ENCODE peak calls at places on chromosome 22, in ten cellular contexts. H is Caki2, Y is germinal center, X is mucosa of gallbladder, A is AG08396, B is HFF-Myc, G is renal cortical epithelial cell, U is Right ventricle myocardium inferior, L is LoVo, J is astrocyte of the spinal cord. W is an unnamed sample.

GRCh38 chr22:50102946-50103345 is 13.1 kb downstream of the MOV10L1 start:
- DNase-seq in H (no peak), Y (peak), X (no peak), A (no peak), B (no peak), G (no peak), U (no peak), L (no peak), J (no peak), W (no peak)

GRCh38 chr22:45150139-45150538 is 13.6 kb upstream of the NUP50 start:
- DNase-seq in H (no peak), Y (no peak), X (no peak), A (no peak), B (no peak), G (no peak), U (no peak), L (no peak), J (no peak), W (no peak)

GRCh38 chr22:46444390-46444854 is 93.0 kb downstream of the CELSR1 start:
- DNase-seq in H (peak), Y (no peak), X (no peak), A (no peak), B (no peak), G (no peak), U (no peak), L (no peak), J (no peak), W (no peak)

GRCh38 chr22:47154621-47155081 is 392.2 kb downstream of the TBC1D22A start:
- DNase-seq in H (no peak), Y (no peak), X (peak), A (peak), B (no peak), G (no peak), U (peak), L (no peak), J (peak), W (no peak)

GRCh38 chr22:24833881-24834495 is 28.0 kb downstream of the SGSM1 start:
- DNase-seq in H (no peak), Y (no peak), X (no peak), A (no peak), B (no peak), G (no peak), U (no peak), L (no peak), J (no peak), W (no peak)

GRCh38 chr22:38468761-38469305 is 937 bp downstream of the KDELR3 start:
- DNase-seq in H (no peak), Y (no peak), X (no peak), A (no peak), B (no peak), G (no peak), U (peak), L (no peak), J (no peak), W (peak)

GRCh38 chr22:22855617-22856308 is 31.9 kb upstream of the IGLL5 start:
- DNase-seq in H (no peak), Y (peak), X (no peak), A (no peak), B (no peak), G (no peak), U (no peak), L (no peak), J (no peak), W (no peak)

GRCh38 chr22:23391022-23391421 is 189.1 kb downstream of the IGLL1 start:
- DNase-seq in H (no peak), Y (no peak), X (no peak), A (no peak), B (no peak), G (no peak), U (no peak), L (no peak), J (no peak), W (no peak)

GRCh38 chr22:48941903-48942625 is 885.6 kb downstream of the BRD1 start:
- DNase-seq in H (no peak), Y (no peak), X (no peak), A (no peak), B (no peak), G (no peak), U (no peak), L (no peak), J (no peak), W (peak)

GRCh38 chr22:43829904-43830851 is 18.1 kb upstream of the EFCAB6 start:
- DNase-seq in H (no peak), Y (no peak), X (no peak), A (peak), B (no peak), G (peak), U (peak), L (no peak), J (peak), W (peak)

GRCh38 chr22:46907578-46908215 is 145.2 kb downstream of the TBC1D22A start:
- DNase-seq in H (no peak), Y (no peak), X (no peak), A (no peak), B (no peak), G (no peak), U (no peak), L (no peak), J (no peak), W (peak)

GRCh38 chr22:42114721-42115120 is 15.9 kb downstream of the CYP2D6 start:
- DNase-seq in H (no peak), Y (no peak), X (no peak), A (peak), B (no peak), G (no peak), U (no peak), L (no peak), J (no peak), W (no peak)

GRCh38 chr22:37050913-37051628 is 471 bp upstream of the KCTD17 start:
- DNase-seq in H (no peak), Y (no peak), X (no peak), A (no peak), B (no peak), G (no peak), U (peak), L (no peak), J (no peak), W (no peak)

GRCh38 chr22:38505595-38506117 is 455 bp downstream of the DDX17 start:
- DNase-seq in H (peak), Y (peak), X (peak), A (peak), B (no peak), G (no peak), U (peak), L (peak), J (peak), W (peak)

GRCh38 chr22:26779108-26779507 is 121.7 kb downstream of the MIAT start:
- DNase-seq in H (no peak), Y (no peak), X (no peak), A (no peak), B (no peak), G (no peak), U (no peak), L (no peak), J (no peak), W (no peak)

GRCh38 chr22:39646614-39647210 is 76.2 kb downstream of the CACNA1I start:
- DNase-seq in H (no peak), Y (no peak), X (no peak), A (no peak), B (no peak), G (no peak), U (peak), L (no peak), J (no peak), W (no peak)

GRCh38 chr22:46090051-46090591 is 60.2 kb upstream of the PPARA start:
- DNase-seq in H (no peak), Y (no peak), X (no peak), A (no peak), B (no peak), G (no peak), U (peak), L (no peak), J (no peak), W (peak)

GRCh38 chr22:36160499-36160942 is at the start of gene APOL3:
- DNase-seq in H (no peak), Y (peak), X (peak), A (peak), B (no peak), G (no peak), U (peak), L (peak), J (peak), W (peak)

GRCh38 chr22:25774575-25775026 is 32.6 kb downstream of the MYO18B start:
- DNase-seq in H (no peak), Y (peak), X (no peak), A (no peak), B (no peak), G (no peak), U (no peak), L (no peak), J (no peak), W (no peak)

GRCh38 chr22:39221999-39222686 is 22.6 kb downstream of the PDGFB start:
- DNase-seq in H (no peak), Y (no peak), X (no peak), A (no peak), B (no peak), G (no peak), U (peak), L (no peak), J (no peak), W (peak)

GRCh38 chr22:22941831-22942510 is 54.4 kb downstream of the IGLL5 start:
- DNase-seq in H (no peak), Y (no peak), X (no peak), A (no peak), B (no peak), G (no peak), U (no peak), L (no peak), J (no peak), W (peak)

GRCh38 chr22:24984122-24984521 is 31.6 kb downstream of the KIAA1671 start:
- DNase-seq in H (no peak), Y (no peak), X (no peak), A (no peak), B (no peak), G (no peak), U (no peak), L (no peak), J (no peak), W (no peak)

GRCh38 chr22:39374801-39375200 is 24.8 kb upstream of the TAB1 start:
- DNase-seq in H (no peak), Y (no peak), X (no peak), A (no peak), B (no peak), G (no peak), U (no peak), L (no peak), J (no peak), W (no peak)

GRCh38 chr22:27075028-27075678 is 417.8 kb downstream of the MIAT start:
- DNase-seq in H (no peak), Y (no peak), X (no peak), A (no peak), B (no peak), G (no peak), U (no peak), L (no peak), J (no peak), W (no peak)

GRCh38 chr22:44723801-44724200 is 21.8 kb downstream of the PRR5 start:
- DNase-seq in H (peak), Y (peak), X (no peak), A (peak), B (peak), G (no peak), U (no peak), L (no peak), J (no peak), W (no peak)

GRCh38 chr22:19872779-19873137 is 18.1 kb upstream of the GNB1L start:
- DNase-seq in H (no peak), Y (no peak), X (no peak), A (no peak), B (no peak), G (no peak), U (peak), L (no peak), J (no peak), W (peak)

GRCh38 chr22:50169774-50170341 is 673 bp upstream of the PANX2 start:
- DNase-seq in H (peak), Y (no peak), X (no peak), A (no peak), B (no peak), G (no peak), U (peak), L (peak), J (no peak), W (no peak)

W was measured in upper lobe of right lung.